ENCODE peak calls at places on chromosomes 6 and 20, in seven cellular contexts. X is endothelial cell of umbilical vein; A is psoas muscle; M is aorta; T is CD4-positive, CD25-positive, alpha-beta regulatory T cell; Y is left ventricle myocardium inferior; J is tibial nerve. H is an unnamed sample.
A peak's percentile ranks its signal among the peaks of the same experiment; 100 is the strongest.

GRCh38 chr6:117976030-117976651 is 69.1 kb downstream of the SLC35F1 start:
- DNase-seq in X (peak; percentile 48), A (no peak), M (no peak), T (peak; percentile 27), Y (no peak), J (no peak), H (peak; percentile 66)

GRCh38 chr6:73579851-73580246 is 59.0 kb upstream of the EEF1A1 start:
- DNase-seq in X (no peak), A (peak; percentile 30), M (no peak), T (no peak), Y (no peak), J (no peak), H (peak; percentile 55)

GRCh38 chr6:46796842-46797241 is 3.7 kb downstream of the MEP1A start:
- DNase-seq in X (no peak), A (no peak), M (no peak), T (no peak), Y (no peak), J (no peak), H (no peak)

GRCh38 chr6:44735631-44735963 is 348.1 kb downstream of the CDC5L start:
- DNase-seq in X (no peak), A (no peak), M (no peak), T (no peak), Y (no peak), J (no peak), H (no peak)

GRCh38 chr20:12605751-12606150 is 403.0 kb upstream of the SPTLC3 start:
- DNase-seq in X (no peak), A (no peak), M (no peak), T (no peak), Y (no peak), J (no peak), H (no peak)

GRCh38 chr6:38404355-38404754 is 235.4 kb downstream of the BTBD9 start:
- DNase-seq in X (peak; percentile 46), A (no peak), M (no peak), T (no peak), Y (no peak), J (no peak), H (no peak)

GRCh38 chr20:4552075-4552474 is 169.6 kb upstream of the PRND start:
- DNase-seq in X (no peak), A (no peak), M (no peak), T (no peak), Y (no peak), J (no peak), H (no peak)

GRCh38 chr6:104855507-104855906 is 4.2 kb downstream of the HACE1 start:
- DNase-seq in X (no peak), A (no peak), M (no peak), T (no peak), Y (no peak), J (no peak), H (no peak)

GRCh38 chr20:609371-609964 is 641 bp downstream of the TCF15 start:
- DNase-seq in X (no peak), A (peak; percentile 17), M (no peak), T (no peak), Y (no peak), J (no peak), H (no peak)

GRCh38 chr6:167323111-167323510 is 1.8 kb upstream of the TTLL2 start:
- DNase-seq in X (no peak), A (no peak), M (no peak), T (no peak), Y (no peak), J (no peak), H (no peak)
- H3K9me3 ChIP-seq in X (no peaks in the 10 kb centered on the region), A (no peaks in the 10 kb centered on the region), M (no peaks in the 10 kb centered on the region), T (no peaks in the 10 kb centered on the region), Y (no peaks in the 10 kb centered on the region), J (no peaks in the 10 kb centered on the region), H (no peaks in the 10 kb centered on the region)

GRCh38 chr6:170052991-170053821 is 237.7 kb downstream of the DLL1 start:
- DNase-seq in X (no peak), A (no peak), M (peak; percentile 42), T (no peak), Y (no peak), J (no peak), H (no peak)
- H3K9me3 ChIP-seq in X (no peaks in the 10 kb centered on the region), A (no peaks in the 10 kb centered on the region), M (no peaks in the 10 kb centered on the region), T (no peaks in the 10 kb centered on the region), Y (no peaks in the 10 kb centered on the region), J (no peaks in the 10 kb centered on the region), H (no peaks in the 10 kb centered on the region)

DNA sequence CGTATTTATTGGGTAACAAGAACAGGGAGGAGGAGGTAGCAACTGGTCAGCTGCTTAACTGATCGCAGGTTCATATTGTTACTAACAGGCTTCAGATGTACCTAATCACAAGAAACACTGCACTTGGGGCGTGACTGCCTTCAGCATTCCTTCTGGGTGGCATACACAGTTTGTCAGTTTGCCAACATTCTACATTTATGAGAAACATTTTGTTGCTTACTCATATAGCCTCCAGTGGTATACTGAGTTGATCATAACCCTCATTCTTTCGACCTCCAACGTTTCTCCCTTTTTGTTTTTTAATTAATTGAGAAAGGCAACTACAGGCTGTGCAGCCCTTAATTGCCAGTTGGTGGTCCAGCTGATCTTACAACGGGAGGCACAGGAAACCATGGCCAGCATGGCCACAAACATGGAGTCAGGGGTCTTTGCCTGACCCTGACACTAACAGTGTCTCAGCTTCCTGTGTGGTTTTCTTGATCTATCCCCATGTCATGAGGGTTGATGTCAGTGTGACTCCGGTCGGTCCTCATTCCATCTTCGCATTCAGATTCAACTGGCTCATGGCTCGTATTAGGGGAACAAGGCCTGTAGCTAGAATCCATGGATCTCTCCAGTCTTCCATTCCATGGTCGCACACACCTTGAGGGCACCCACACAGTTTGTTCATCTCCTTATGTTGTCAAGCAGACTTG is 9.4 kb downstream of the EPB41L2 start:
- DNase-seq in X (no peak), A (no peak), M (no peak), T (no peak), Y (no peak), J (no peak), H (no peak)
- H3K9me3 ChIP-seq in X (peaks cover 14% of the 10 kb centered on the region), A (peaks cover 26% of the 10 kb centered on the region), M (peaks cover 10% of the 10 kb centered on the region), T (peaks cover 31% of the 10 kb centered on the region), Y (peaks cover 45% of the 10 kb centered on the region), J (peaks cover 26% of the 10 kb centered on the region), H (no peaks in the 10 kb centered on the region)

DNA sequence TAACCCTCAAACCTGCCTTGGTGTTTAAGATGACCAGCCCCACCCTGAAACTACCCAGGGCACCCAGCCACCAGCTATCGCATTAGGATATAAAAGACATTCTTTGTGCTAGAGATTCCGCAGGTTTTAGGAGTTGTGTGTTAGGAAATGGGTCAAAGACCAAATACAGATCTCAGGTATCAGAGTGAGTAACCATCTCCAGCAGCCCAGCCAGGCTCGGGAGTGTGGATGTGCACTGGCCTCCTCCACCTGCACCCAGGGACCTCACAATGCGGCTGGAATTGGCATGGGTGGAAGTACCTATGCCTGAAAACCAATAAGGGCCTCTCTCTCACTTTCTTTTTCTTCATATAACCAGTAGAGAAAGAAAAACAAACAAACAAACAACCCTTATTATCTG is 51.1 kb upstream of the CST7 start:
- DNase-seq in X (no peak), A (no peak), M (no peak), T (no peak), Y (no peak), J (no peak), H (no peak)
- H3K9me3 ChIP-seq in X (no peaks in the 10 kb centered on the region), A (no peaks in the 10 kb centered on the region), M (peaks cover 8% of the 10 kb centered on the region), T (peaks cover 8% of the 10 kb centered on the region), Y (peaks cover 27% of the 10 kb centered on the region), J (peaks cover 38% of the 10 kb centered on the region), H (no peaks in the 10 kb centered on the region)

GRCh38 chr6:135084916-135085269 is 30.3 kb upstream of the HBS1L start:
- DNase-seq in X (no peak), A (no peak), M (no peak), T (no peak), Y (no peak), J (no peak), H (no peak)
- H3K9me3 ChIP-seq in X (no peaks in the 10 kb centered on the region), A (peaks cover 10% of the 10 kb centered on the region), M (no peaks in the 10 kb centered on the region), T (peaks cover 10% of the 10 kb centered on the region), Y (peaks cover 16% of the 10 kb centered on the region), J (peaks cover 17% of the 10 kb centered on the region), H (peaks cover 3% of the 10 kb centered on the region)

GRCh38 chr6:92864966-92865555 is 554.3 kb downstream of the EPHA7 start:
- DNase-seq in X (no peak), A (no peak), M (no peak), T (no peak), Y (no peak), J (no peak), H (no peak)
- H3K9me3 ChIP-seq in X (no peaks in the 10 kb centered on the region), A (no peaks in the 10 kb centered on the region), M (no peaks in the 10 kb centered on the region), T (no peaks in the 10 kb centered on the region), Y (peaks cover 8% of the 10 kb centered on the region), J (peaks cover 10% of the 10 kb centered on the region), H (no peaks in the 10 kb centered on the region)

GRCh38 chr6:24666097-24666615 is 543 bp downstream of the TDP2 start:
- DNase-seq in X (no peak), A (peak; percentile 27), M (peak; percentile 49), T (no peak), Y (peak; percentile 26), J (no peak), H (peak; percentile 41)

GRCh38 chr6:24672573-24673182 is 5.8 kb downstream of the ACOT13 start:
- DNase-seq in X (no peak), A (no peak), M (no peak), T (no peak), Y (no peak), J (no peak), H (no peak)

GRCh38 chr6:24666616-24667377 is at the start of the genes ACOT13 and TDP2:
- DNase-seq in X (peak; percentile 98), A (peak; percentile 96), M (peak; percentile 98), T (peak; percentile 95), Y (peak; percentile 95), J (peak; percentile 87), H (peak; percentile 91)

GRCh38 chr6:24667378-24667803 is 514 bp downstream of the ACOT13 start:
- DNase-seq in X (no peak), A (no peak), M (no peak), T (no peak), Y (no peak), J (no peak), H (no peak)

DNA sequence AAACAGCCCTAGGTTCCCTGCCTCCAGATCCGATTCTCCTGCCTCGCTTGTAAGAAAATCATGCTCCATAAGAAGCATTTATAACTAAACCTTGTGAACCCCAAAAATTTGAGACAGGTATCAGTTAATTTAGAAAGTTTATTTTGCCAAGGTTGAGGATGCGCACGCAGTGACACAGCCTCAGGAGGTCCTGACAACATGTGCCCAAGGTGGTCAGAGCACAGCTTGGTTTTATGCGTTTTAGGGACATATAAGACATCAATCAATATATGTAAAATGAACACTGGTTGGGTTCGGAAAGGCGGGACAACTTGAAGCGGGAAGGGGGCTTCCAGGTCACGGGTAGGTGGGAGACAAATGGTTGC is 2.1 kb downstream of the ACOT13 start:
- DNase-seq in X (no peak), A (no peak), M (no peak), T (no peak), Y (no peak), J (no peak), H (no peak)
- H3K9me3 ChIP-seq in X (no peaks in the 10 kb centered on the region), A (no peaks in the 10 kb centered on the region), M (no peaks in the 10 kb centered on the region), T (no peaks in the 10 kb centered on the region), Y (peaks cover 17% of the 10 kb centered on the region), J (peaks cover 6% of the 10 kb centered on the region), H (peaks cover 8% of the 10 kb centered on the region)